ENCODE peak calls at places on chromosomes 13 and 19, in seven cellular contexts. W is tibial nerve, F is hepatocyte, I is uterus, E is HepG2, U is GM10248, Z is nephron progenitor cell. J is an unnamed sample.

GRCh38 chr19:4075373-4075772 is 8.7 kb upstream of the ZBTB7A start:
- DNase-seq in W (no peak), F (no peak), I (no peak), E (no peak), U (no peak), Z (no peak), J (no peak)

GRCh38 chr19:41928221-41928683 is at the start of gene ERFL:
- DNase-seq in W (no peak), F (no peak), I (no peak), E (no peak), U (no peak), Z (peak), J (no peak)

GRCh38 chr19:23415561-23416191 is 20.4 kb upstream of the ZNF91 start:
- DNase-seq in W (no peak), F (peak), I (no peak), E (no peak), U (no peak), Z (peak), J (no peak)

GRCh38 chr13:101157261-101157660 is 259.0 kb downstream of the NALCN start:
- DNase-seq in W (no peak), F (no peak), I (no peak), E (no peak), U (no peak), Z (no peak), J (no peak)

GRCh38 chr13:25204843-25205242 is 32.8 kb upstream of the AMER2 start:
- DNase-seq in W (no peak), F (no peak), I (no peak), E (no peak), U (no peak), Z (no peak), J (no peak)

GRCh38 chr19:2719910-2720776 is 1.0 kb downstream of the DIRAS1 start:
- DNase-seq in W (no peak), F (no peak), I (no peak), E (no peak), U (no peak), Z (peak), J (no peak)

GRCh38 chr19:3142292-3142670 is 6.4 kb downstream of the GNA15 start:
- DNase-seq in W (no peak), F (no peak), I (no peak), E (no peak), U (no peak), Z (no peak), J (no peak)

GRCh38 chr13:108155185-108156106 is 59.9 kb downstream of the LIG4 start:
- DNase-seq in W (peak), F (peak), I (peak), E (peak), U (peak), Z (peak), J (peak)

GRCh38 chr19:50803633-50804419 is 13.6 kb downstream of the ACP4 start:
- DNase-seq in W (no peak), F (peak), I (no peak), E (no peak), U (no peak), Z (peak), J (no peak)

GRCh38 chr13:113458218-113459065 is 5.2 kb upstream of the ADPRHL1 start:
- DNase-seq in W (no peak), F (no peak), I (no peak), E (peak), U (peak), Z (peak), J (no peak)
- TF ChIP-seq CTCF in W (no peak), F (peak), I (peak), E (peak), U (peak), Z (peak), J (no peak)

DNA sequence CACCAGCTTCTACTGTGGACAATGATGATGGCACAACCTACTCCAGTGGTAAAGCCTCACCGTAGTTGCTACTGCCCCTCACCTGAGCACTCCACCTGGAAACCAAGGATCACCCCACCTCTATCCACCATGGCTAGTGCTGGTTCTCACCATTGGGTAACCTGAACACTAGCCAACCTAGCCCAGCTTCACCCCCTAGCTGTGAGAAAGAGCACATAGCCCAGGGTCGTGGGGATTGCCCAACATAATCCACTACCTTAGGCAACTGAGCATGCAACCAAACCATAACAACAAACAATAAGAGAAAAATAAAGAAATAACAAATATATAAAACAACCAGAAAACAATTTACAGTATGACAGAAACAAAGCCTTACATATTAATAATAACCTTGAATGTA is 560.1 kb downstream of the DIAPH3 start:
- DNase-seq in W (no peak), F (no peak), I (no peak), E (no peak), U (no peak), Z (no peak), J (no peak)
- TF ChIP-seq CTCF in W (no peak), F (no peak), I (no peak), E (no peak), U (no peak), Z (no peak), J (no peak)

GRCh38 chr19:44575116-44575700 is 38.2 kb upstream of the IGSF23 start:
- DNase-seq in W (no peak), F (no peak), I (no peak), E (no peak), U (no peak), Z (no peak), J (no peak)

GRCh38 chr19:44577566-44577874 is 35.8 kb upstream of the IGSF23 start:
- DNase-seq in W (no peak), F (no peak), I (no peak), E (no peak), U (no peak), Z (no peak), J (no peak)

GRCh38 chr19:44574201-44574950 is 39.0 kb upstream of the IGSF23 start:
- DNase-seq in W (no peak), F (no peak), I (no peak), E (no peak), U (no peak), Z (no peak), J (no peak)

GRCh38 chr19:44579663-44580365 is 33.5 kb upstream of the IGSF23 start:
- DNase-seq in W (no peak), F (no peak), I (no peak), E (no peak), U (no peak), Z (no peak), J (no peak)

GRCh38 chr19:44576843-44577565 is 36.4 kb upstream of the IGSF23 start:
- DNase-seq in W (no peak), F (peak), I (no peak), E (peak), U (no peak), Z (no peak), J (no peak)
- TF ChIP-seq CTCF in W (no peak), F (peak), I (peak), E (peak), U (peak), Z (peak), J (peak)

GRCh38 chr19:7149956-7150705 is 80.6 kb downstream of the ZNF557 start:
- DNase-seq in W (no peak), F (no peak), I (no peak), E (no peak), U (no peak), Z (no peak), J (no peak)
- TF ChIP-seq CTCF in W (no peak), F (no peak), I (no peak), E (no peak), U (no peak), Z (no peak), J (no peak)

GRCh38 chr19:45445139-45445538 is 21.4 kb upstream of the ERCC1 start:
- DNase-seq in W (no peak), F (no peak), I (no peak), E (no peak), U (no peak), Z (no peak), J (no peak)

GRCh38 chr19:45446295-45446694 is 21.5 kb upstream of the FOSB start:
- DNase-seq in W (no peak), F (peak), I (no peak), E (peak), U (peak), Z (no peak), J (no peak)

GRCh38 chr19:45442927-45443461 is 19.3 kb upstream of the ERCC1 start:
- DNase-seq in W (peak), F (peak), I (peak), E (no peak), U (no peak), Z (peak), J (peak)

GRCh38 chr19:45443462-45444317 is 20.0 kb upstream of the ERCC1 start:
- DNase-seq in W (peak), F (peak), I (peak), E (peak), U (peak), Z (peak), J (peak)

GRCh38 chr19:45444318-45445041 is 20.8 kb upstream of the ERCC1 start:
- DNase-seq in W (peak), F (peak), I (peak), E (peak), U (peak), Z (peak), J (peak)
- TF ChIP-seq CTCF in W (no peak), F (no peak), I (peak), E (peak), U (peak), Z (no peak), J (no peak)

GRCh38 chr13:52846567-52847321 is 1.7 kb downstream of the PCDH8 start:
- DNase-seq in W (peak), F (peak), I (no peak), E (no peak), U (no peak), Z (peak), J (no peak)
- TF ChIP-seq CTCF in W (peak), F (peak), I (peak), E (no peak), U (no peak), Z (peak), J (no peak)

DNA sequence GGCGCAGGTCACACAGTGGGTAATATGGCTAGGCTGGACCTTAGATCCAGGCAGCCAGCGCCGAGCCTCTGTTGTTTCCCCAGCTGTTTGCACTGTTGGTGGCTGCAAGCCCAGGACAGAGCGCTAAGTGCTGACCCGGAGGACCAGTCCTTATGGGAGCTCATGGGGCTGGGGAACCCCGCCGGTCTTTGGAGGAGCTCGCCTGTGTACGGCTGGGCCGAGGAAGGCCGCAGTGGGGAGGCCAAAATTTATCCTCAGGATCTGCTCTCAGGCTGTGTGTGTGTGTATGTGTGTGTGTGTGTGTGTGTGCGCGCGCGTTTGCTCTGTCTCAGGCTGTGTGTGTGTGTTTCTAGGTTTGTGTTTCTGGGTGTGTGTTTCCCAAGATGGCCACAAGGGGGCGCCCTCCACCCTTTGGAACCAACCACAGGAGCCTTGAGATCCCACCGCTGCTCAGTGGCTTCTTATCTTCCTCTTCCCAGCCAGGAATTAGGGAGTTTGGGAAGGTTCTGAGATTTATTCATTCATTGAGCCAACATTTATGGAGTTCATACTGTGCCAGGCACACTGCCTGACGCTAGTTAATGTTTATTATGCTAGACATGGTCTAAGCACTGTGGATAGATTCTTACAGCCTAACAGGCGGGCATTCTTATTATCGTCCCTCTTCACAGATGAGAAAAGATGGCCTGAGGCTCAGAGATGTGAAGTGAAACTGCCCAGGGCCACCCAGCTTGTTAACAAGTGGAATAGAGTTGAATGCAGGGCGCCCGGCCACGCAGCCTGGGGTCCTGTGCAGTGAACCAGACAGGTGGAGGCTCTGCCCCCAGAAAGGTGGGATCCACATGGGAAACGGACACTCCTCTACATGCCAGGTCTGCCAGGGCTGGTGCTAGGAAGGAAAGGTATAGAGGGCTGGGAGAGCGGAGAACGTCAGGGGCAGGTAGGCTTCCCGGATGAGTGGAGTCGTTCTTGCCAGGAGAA is 13.0 kb downstream of the PGLYRP1 start:
- DNase-seq in W (peak), F (peak), I (peak), E (peak), U (peak), Z (peak), J (peak)
- TF ChIP-seq CTCF in W (peak), F (peak), I (peak), E (peak), U (peak), Z (peak), J (peak)

DNA sequence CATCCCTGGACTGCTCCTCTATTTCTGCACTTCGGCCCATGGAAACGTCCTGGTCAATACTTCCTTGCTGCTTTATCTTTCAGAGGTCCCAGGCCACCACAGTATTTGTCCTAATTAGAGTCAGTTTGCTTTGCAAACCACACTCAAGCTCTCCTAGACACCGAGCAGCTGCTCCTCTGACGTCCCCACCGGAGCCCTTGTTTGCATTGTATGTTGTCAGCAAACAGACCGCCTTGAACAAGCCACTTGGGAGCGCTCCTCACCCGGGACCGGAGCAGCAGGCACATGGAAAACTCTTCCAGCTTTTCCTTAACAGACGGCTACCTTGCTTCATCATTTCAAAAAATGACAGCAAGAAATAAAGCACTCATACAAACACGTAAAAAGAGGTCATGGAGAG is 51.5 kb upstream of the GTF3A start:
- DNase-seq in W (no peak), F (peak), I (no peak), E (peak), U (no peak), Z (peak), J (no peak)
- TF ChIP-seq CTCF in W (no peak), F (peak), I (no peak), E (peak), U (no peak), Z (no peak), J (no peak)